ENCODE peak calls at places on chromosomes 4 and X, in five cellular contexts. R is gastrocnemius medialis; L is CD8-positive, alpha-beta T cell; C is breast epithelium; M is pancreas. O is an unnamed sample.

GRCh38 chr4:56259595-56259994 is 127.7 kb downstream of the AASDH start:
- DNase-seq in M (no peak), R (no peak), C (no peak), L (no peak), O (no peak)

GRCh38 chr4:141375855-141376254 is 155.2 kb downstream of the ZNF330 start:
- DNase-seq in L (no peak), M (no peak), R (no peak), C (no peak), O (no peak)

GRCh38 chrX:68832101-68832416 is 3.2 kb downstream of the EFNB1 start:
- DNase-seq in C (no peak), M (no peak), R (no peak), L (no peak), O (no peak)

GRCh38 chr4:48578132-48578964 is 88.3 kb downstream of the ZAR1 start:
- DNase-seq in L (no peak), R (no peak), M (no peak), C (no peak), O (no peak)

GRCh38 chr4:7683126-7683703 is 248.5 kb upstream of the PSAPL1 start:
- DNase-seq in L (no peak), R (no peak), C (no peak), M (no peak), O (no peak)

GRCh38 chr4:3688018-3688998 is 77.9 kb upstream of the ADRA2C start:
- DNase-seq in L (no peak), C (no peak), M (no peak), R (no peak), O (no peak)

GRCh38 chr4:1300466-1301455 is 11.1 kb downstream of the MAEA start:
- DNase-seq in R (peak; percentile 54), L (no peak), M (no peak), C (no peak), O (no peak)

GRCh38 chr4:149845643-149846208 is 30.1 kb upstream of the IQCM start:
- DNase-seq in C (no peak), M (no peak), L (no peak), R (no peak), O (no peak)

GRCh38 chr4:113784497-113785254 is 23.1 kb upstream of the CAMK2D start:
- DNase-seq in M (no peak), C (no peak), L (no peak), R (no peak), O (no peak)

GRCh38 chr4:103306870-103307345 is 108.8 kb upstream of the CENPE start:
- DNase-seq in R (no peak), M (peak; percentile 19), C (no peak), L (no peak), O (no peak)

GRCh38 chrX:132407704-132408103 is 81.1 kb downstream of the MBNL3 start:
- DNase-seq in M (no peak), C (no peak), L (no peak), R (no peak), O (no peak)

GRCh38 chr4:69489856-69490255 is 5.8 kb downstream of the UGT2B4 start:
- DNase-seq in C (no peak), R (no peak), L (no peak), M (no peak), O (no peak)

GRCh38 chr4:21697583-21697982 is 251.0 kb downstream of the KCNIP4 start:
- DNase-seq in C (no peak), L (no peak), R (no peak), M (no peak), O (no peak)

GRCh38 chrX:19904778-19905367 is 17.5 kb upstream of the SH3KBP1 start:
- DNase-seq in R (no peak), M (no peak), C (no peak), L (no peak), O (no peak)

GRCh38 chrX:37871626-37872302 is 24.4 kb upstream of the DYNLT3 start:
- DNase-seq in M (no peak), R (peak; percentile 40), C (no peak), L (no peak), O (no peak)

GRCh38 chrX:12245650-12246645 is 107.7 kb downstream of the FRMPD4 start:
- DNase-seq in M (no peak), R (no peak), L (no peak), C (no peak), O (no peak)

GRCh38 chr4:98150092-98150761 is 7.0 kb upstream of the STPG2 start:
- DNase-seq in R (no peak), C (no peak), M (no peak), L (no peak), O (no peak)

GRCh38 chrX:24979081-24979480 is 36.7 kb downstream of the ARX start:
- DNase-seq in M (no peak), L (no peak), R (no peak), C (no peak), O (no peak)

GRCh38 chr4:26206339-26206738 is 114.5 kb upstream of the RBPJ start:
- DNase-seq in M (no peak), L (no peak), R (no peak), C (no peak), O (no peak)

DNA sequence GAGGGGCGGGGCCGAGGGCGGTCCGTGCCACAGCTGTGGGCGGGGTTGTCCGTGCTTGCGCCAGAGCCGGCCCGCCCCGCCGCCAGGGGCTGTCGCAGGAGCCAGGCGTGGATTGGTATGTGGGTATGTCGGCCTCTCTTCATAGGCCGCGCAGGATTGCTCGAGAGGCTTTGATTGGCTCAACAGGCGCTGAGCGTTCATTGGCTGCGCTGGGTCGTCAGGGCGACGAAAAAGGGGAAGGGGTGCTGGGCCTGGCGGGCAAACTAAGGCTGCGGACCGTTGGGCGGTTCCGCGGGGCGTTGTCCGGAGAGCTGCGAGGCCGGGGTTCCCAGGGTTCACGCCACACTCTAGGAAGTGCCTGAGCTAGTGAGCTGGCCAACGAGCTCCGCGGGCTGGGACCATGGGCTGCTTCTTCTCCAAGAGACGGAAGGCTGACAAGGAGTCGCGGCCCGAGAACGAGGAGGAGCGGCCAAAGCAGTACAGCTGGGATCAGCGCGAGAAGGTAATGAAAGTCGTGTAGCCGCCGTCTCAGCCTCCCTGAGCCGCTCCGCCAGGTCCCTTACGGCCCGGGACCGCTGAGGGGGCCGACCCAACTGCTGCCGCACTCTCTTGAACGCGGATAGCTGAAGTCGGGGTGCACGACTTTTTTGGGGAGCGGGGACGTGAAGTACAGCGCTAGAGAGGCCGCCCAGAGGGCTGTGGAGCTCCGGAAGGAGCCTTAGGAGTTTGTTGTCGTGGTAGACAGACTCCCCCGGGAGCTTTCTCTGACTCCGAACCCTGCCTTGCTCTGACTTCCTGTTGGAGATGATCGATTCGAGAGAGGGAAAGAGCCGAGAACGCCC is at the start of gene RP2:
- DNase-seq in L (peak; percentile 61), C (peak; percentile 82), M (peak; percentile 88), R (peak; percentile 85), O (peak; percentile 95)
- TF ChIP-seq CTCF in L (no peak), C (peak; percentile 23), M (peak; percentile 23), R (peak; percentile 26), O (no peak)

GRCh38 chr4:19034089-19034488 is 1012.5 kb upstream of the LCORL start:
- DNase-seq in C (no peak), L (no peak), R (no peak), M (no peak), O (no peak)
- H3K4me1 ChIP-seq in C (no peaks in the 10 kb centered on the region), L (no peaks in the 10 kb centered on the region), R (no peaks in the 10 kb centered on the region), M (no peaks in the 10 kb centered on the region), O (no peaks in the 10 kb centered on the region)

DNA sequence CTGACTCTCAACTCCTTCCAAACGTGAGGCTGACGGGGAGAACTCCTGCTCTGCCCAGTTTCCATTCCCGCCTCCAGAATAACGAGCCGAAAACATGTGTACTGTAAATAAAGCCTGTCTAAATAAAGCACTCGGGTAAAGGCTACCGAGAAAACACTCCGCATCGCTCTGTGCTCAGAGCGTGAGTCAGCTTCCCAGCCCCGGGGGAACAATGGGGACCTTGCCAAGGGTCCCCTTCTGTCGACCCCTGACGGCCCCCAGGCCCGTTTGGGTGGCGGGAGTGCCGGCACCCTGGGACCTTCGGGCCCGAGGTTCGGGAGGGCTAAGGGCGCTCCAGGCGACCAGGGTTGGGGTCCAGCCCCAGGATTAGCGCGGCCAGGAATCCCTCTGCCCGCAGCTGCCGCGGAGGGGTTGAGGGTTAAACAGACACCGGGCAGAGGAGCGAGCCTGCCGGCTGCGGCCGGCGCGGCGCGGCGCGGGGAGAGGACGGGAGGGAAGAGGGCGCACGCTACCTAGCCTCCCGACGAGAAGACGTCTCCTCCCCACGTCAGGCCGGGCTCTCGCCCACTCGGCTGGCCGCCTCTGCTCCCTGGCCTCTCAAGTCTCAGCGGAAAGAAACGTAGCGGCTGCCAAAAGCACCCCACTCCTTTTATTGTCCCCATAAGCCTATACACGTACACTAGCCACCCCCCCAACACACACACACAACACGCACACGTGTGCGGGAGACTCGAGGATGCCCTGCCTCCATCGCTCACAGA is 85.5 kb downstream of the BCOR start:
- DNase-seq in C (peak; percentile 51), M (peak; percentile 36), R (peak; percentile 27), L (no peak), O (no peak)
- H3K4me3 ChIP-seq in C (peak overlapping the region; percentile 45), M (no peak overlapping the region), R (peak overlapping the region; percentile 68), L (peak overlapping the region; percentile 57), O (peak overlapping the region; percentile 49)

GRCh38 chr4:109355835-109356234 is 53.4 kb upstream of the COL25A1 start:
- DNase-seq in R (no peak), M (no peak), C (no peak), L (no peak), O (no peak)

GRCh38 chr4:109350121-109350520 is 47.7 kb upstream of the COL25A1 start:
- DNase-seq in R (no peak), C (no peak), M (no peak), L (no peak), O (no peak)

GRCh38 chr4:109352941-109353340 is 50.5 kb upstream of the COL25A1 start:
- DNase-seq in C (no peak), L (no peak), R (no peak), M (no peak), O (no peak)
- TF ChIP-seq CTCF in C (no peak), L (no peak), R (no peak), M (no peak), O (no peak)